ENCODE peak calls at places on chromosomes 7 and 10, in six cellular contexts. I, S, R, N, O and F are unnamed samples.
A peak's percentile ranks its signal among the peaks of the same experiment; 100 is the strongest.

GRCh38 chr7:127968547-127968946 is 62.7 kb downstream of the LRRC4 start:
- DNase-seq in S (no peak), R (no peak), O (no peak), N (no peak), I (no peak), F (no peak)

GRCh38 chr7:109873296-109873695 is 1217.6 kb upstream of the LRRN3 start:
- DNase-seq in R (no peak), N (no peak), I (no peak), O (no peak), S (no peak), F (no peak)

GRCh38 chr10:117477961-117478670 is 64.4 kb upstream of the EMX2 start:
- DNase-seq in I (peak; percentile 46), O (no peak), N (no peak), S (no peak), R (no peak), F (no peak)

GRCh38 chr7:114413741-114414140 is 874 bp upstream of the FOXP2 start:
- DNase-seq in R (no peak), I (no peak), S (no peak), O (no peak), N (no peak), F (no peak)

GRCh38 chr7:83863906-83864305 is 215.0 kb upstream of the SEMA3E start:
- DNase-seq in S (no peak), N (no peak), I (no peak), R (no peak), O (no peak), F (no peak)

GRCh38 chr7:79610905-79611304 is 157.4 kb upstream of the MAGI2 start:
- DNase-seq in R (no peak), N (no peak), I (no peak), O (no peak), S (no peak), F (no peak)

GRCh38 chr10:132523561-132524442 is 13.8 kb upstream of the INPP5A start:
- DNase-seq in O (no peak), S (no peak), N (no peak), R (no peak), I (no peak), F (no peak)

GRCh38 chr7:72152171-72153131 is 259.7 kb downstream of the CALN1 start:
- DNase-seq in S (no peak), R (no peak), O (peak; percentile 63), N (no peak), I (peak; percentile 28), F (no peak)

GRCh38 chr10:126935263-126935946 is 30.2 kb downstream of the DOCK1 start:
- DNase-seq in I (no peak), R (no peak), O (no peak), S (no peak), N (no peak), F (no peak)

GRCh38 chr10:92420554-92421275 is 129.7 kb downstream of the MARCHF5 start:
- DNase-seq in S (no peak), N (no peak), I (no peak), O (no peak), R (peak; percentile 26), F (no peak)

GRCh38 chr7:47039089-47039648 is 542.7 kb downstream of the TNS3 start:
- DNase-seq in S (no peak), I (no peak), R (no peak), O (no peak), N (no peak), F (no peak)

GRCh38 chr10:43233601-43234430 is 33.0 kb downstream of the RASGEF1A start:
- DNase-seq in N (no peak), R (no peak), I (no peak), S (no peak), O (no peak), F (no peak)

GRCh38 chr7:7699370-7699769 is 19.0 kb downstream of the RPA3 start:
- DNase-seq in R (no peak), S (no peak), O (no peak), I (no peak), N (no peak), F (no peak)

GRCh38 chr10:110471566-110472139 is 26.1 kb upstream of the DUSP5 start:
- DNase-seq in O (no peak), R (no peak), N (no peak), S (no peak), I (no peak), F (no peak)

GRCh38 chr7:47574473-47575328 is 7.2 kb downstream of the TNS3 start:
- DNase-seq in R (peak; percentile 53), I (no peak), S (no peak), N (no peak), O (peak; percentile 70), F (no peak)

GRCh38 chr7:129553861-129554530 is 51.7 kb downstream of the SMKR1 start:
- DNase-seq in O (peak; percentile 5), I (no peak), S (no peak), N (peak; percentile 15), R (no peak), F (peak; percentile 27)

GRCh38 chr10:100509241-100509640 is 10.4 kb downstream of the SEC31B start:
- DNase-seq in S (no peak), I (no peak), N (no peak), O (no peak), R (no peak), F (peak; percentile 22)

GRCh38 chr10:7491949-7492659 is 81.3 kb upstream of the SFMBT2 start:
- DNase-seq in I (no peak), R (no peak), N (no peak), S (no peak), O (no peak), F (no peak)

GRCh38 chr10:103614511-103615158 is 121.1 kb downstream of the NEURL1 start:
- DNase-seq in S (no peak), I (no peak), O (no peak), N (no peak), R (no peak), F (no peak)